ENCODE peak calls at places on chromosomes 4 and X, in five cellular contexts. E, I, V, K and Z are unnamed samples.

GRCh38 chr4:7978489-7978888 is 38.8 kb upstream of the AFAP1 start:
- DNase-seq in E (no peak), I (no peak), V (no peak), K (peak), Z (peak)

GRCh38 chr4:32840461-32841189 is 2120.5 kb downstream of the PCDH7 start:
- DNase-seq in E (no peak), I (no peak), V (no peak), K (no peak), Z (no peak)

GRCh38 chrX:115894087-115894486 is 276.5 kb upstream of the AGTR2 start:
- DNase-seq in E (peak), I (peak), V (no peak), K (peak), Z (peak)

GRCh38 chrX:37652589-37653271 is 32.9 kb upstream of the XK start:
- DNase-seq in E (no peak), I (no peak), V (no peak), K (no peak), Z (no peak)

GRCh38 chr4:100790838-100791615 is 273.2 kb upstream of the EMCN start:
- DNase-seq in E (no peak), I (no peak), V (no peak), K (no peak), Z (no peak)

GRCh38 chrX:151488677-151489076 is 74.8 kb upstream of the PASD1 start:
- DNase-seq in E (no peak), I (peak), V (no peak), K (peak), Z (no peak)

GRCh38 chrX:105167233-105167632 is 53.3 kb downstream of the TEX13A start:
- DNase-seq in E (no peak), I (no peak), V (no peak), K (no peak), Z (peak)

GRCh38 chr4:10056334-10057022 is 35.2 kb upstream of the SLC2A9 start:
- DNase-seq in E (no peak), I (no peak), V (no peak), K (no peak), Z (peak)

GRCh38 chr4:33954759-33955158 is 2289.6 kb downstream of the ARAP2 start:
- DNase-seq in E (no peak), I (no peak), V (no peak), K (no peak), Z (no peak)

GRCh38 chrX:42739771-42740170 is 38.2 kb downstream of the PPP1R2C start:
- DNase-seq in E (no peak), I (no peak), V (no peak), K (peak), Z (no peak)

GRCh38 chr4:124079174-124079780 is 633.3 kb downstream of the ANKRD50 start:
- DNase-seq in E (peak), I (no peak), V (peak), K (no peak), Z (no peak)

GRCh38 chrX:24025741-24026402 is 1.1 kb downstream of the KLHL15 start:
- DNase-seq in E (peak), I (peak), V (peak), K (peak), Z (peak)

GRCh38 chr4:172573899-172574298 is 594.7 kb upstream of the GALNT7 start:
- DNase-seq in E (no peak), I (no peak), V (peak), K (no peak), Z (no peak)

GRCh38 chr4:150722908-150723362 is 141.0 kb downstream of the MAB21L2 start:
- DNase-seq in E (no peak), I (peak), V (peak), K (peak), Z (peak)

GRCh38 chr4:145909773-145910172 is 28.9 kb downstream of the ZNF827 start:
- DNase-seq in E (no peak), I (no peak), V (no peak), K (peak), Z (no peak)

GRCh38 chr4:183448436-183448835 is 4.0 kb downstream of the CDKN2AIP start:
- DNase-seq in E (no peak), I (no peak), V (peak), K (no peak), Z (no peak)

GRCh38 chr4:183443609-183444148 is 757 bp upstream of the CDKN2AIP start:
- DNase-seq in E (peak), I (peak), V (no peak), K (peak), Z (peak)

GRCh38 chr4:183447646-183448045 is 3.2 kb downstream of the CDKN2AIP start:
- DNase-seq in E (no peak), I (no peak), V (no peak), K (no peak), Z (no peak)

GRCh38 chr4:183444149-183444952 is at the start of gene CDKN2AIP:
- DNase-seq in E (peak), I (peak), V (peak), K (peak), Z (peak)

GRCh38 chr4:183444953-183445543 is 612 bp downstream of the CDKN2AIP start:
- DNase-seq in E (no peak), I (no peak), V (no peak), K (peak), Z (peak)
- H2BK120ac ChIP-seq in E (no peak), I (no peak), V (no peak), K (no peak), Z (peak)

GRCh38 chr4:6671648-6672047 is 22.0 kb upstream of the S100P start:
- DNase-seq in E (no peak), I (no peak), V (no peak), K (no peak), Z (peak)

GRCh38 chr4:6674500-6675149 is 19.1 kb upstream of the S100P start:
- DNase-seq in E (peak), I (no peak), V (peak), K (peak), Z (no peak)

GRCh38 chr4:6672131-6672530 is 21.5 kb upstream of the S100P start:
- DNase-seq in E (no peak), I (no peak), V (no peak), K (no peak), Z (no peak)

GRCh38 chr4:6676722-6677558 is 16.7 kb upstream of the S100P start:
- DNase-seq in E (no peak), I (no peak), V (no peak), K (no peak), Z (no peak)

GRCh38 chr4:6673660-6674499 is 19.8 kb upstream of the S100P start:
- DNase-seq in E (peak), I (peak), V (peak), K (peak), Z (peak)
- H3K27ac ChIP-seq in E (peak), I (no peak), V (peak), K (peak), Z (peak)

GRCh38 chr4:56907489-56908205 is at the start of gene REST:
- DNase-seq in E (peak), I (peak), V (peak), K (peak), Z (peak)
- H2BK120ac ChIP-seq in E (no peak), I (no peak), V (peak), K (peak), Z (peak)

GRCh38 chr4:76473186-76473585 is 38.2 kb downstream of the SHROOM3 start:
- DNase-seq in E (no peak), I (no peak), V (no peak), K (no peak), Z (peak)

GRCh38 chr4:76476606-76477005 is 41.6 kb downstream of the SHROOM3 start:
- DNase-seq in E (no peak), I (no peak), V (peak), K (no peak), Z (peak)
- H3K27ac ChIP-seq in E (no peak), I (no peak), V (no peak), K (no peak), Z (no peak)

DNA sequence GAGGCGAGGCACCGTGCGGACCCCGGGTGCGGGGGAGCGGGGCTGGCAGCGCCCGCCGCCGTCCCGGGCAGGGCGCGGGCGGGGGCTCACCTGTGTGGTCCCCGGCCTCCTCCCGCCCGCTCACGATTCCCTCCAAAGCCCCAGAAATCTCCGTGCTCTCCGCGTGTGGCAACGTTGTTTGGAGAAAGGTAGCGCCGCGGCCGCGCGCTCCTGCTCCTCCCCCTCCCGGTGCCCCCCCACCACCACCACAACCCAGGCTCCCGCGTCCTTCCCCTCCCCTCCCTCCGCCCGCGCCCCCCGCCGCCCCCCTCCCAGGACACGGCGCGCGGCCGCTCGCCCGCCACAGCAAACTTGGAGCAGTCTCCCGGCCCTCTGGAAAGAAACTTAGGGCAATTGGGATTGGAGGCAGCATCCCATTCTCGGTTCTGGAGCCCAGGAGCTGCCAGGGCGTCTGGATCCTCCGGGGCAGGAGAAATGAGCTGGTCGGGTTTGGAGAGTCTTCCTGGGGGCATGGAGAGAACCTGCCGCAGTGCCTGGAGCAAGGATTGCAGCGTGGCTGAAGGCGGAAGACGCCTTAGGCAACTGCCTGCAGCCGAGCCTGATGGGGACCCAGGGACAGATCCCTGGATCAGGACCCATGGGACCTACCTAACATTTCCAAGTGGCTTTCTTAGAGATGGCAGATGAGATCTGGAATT is 854 bp downstream of the KLF3 start:
- DNase-seq in E (peak), I (peak), V (peak), K (peak), Z (peak)
- H2BK120ac ChIP-seq in E (peak), I (no peak), V (peak), K (peak), Z (peak)

GRCh38 chr4:108360857-108361820 is 192.4 kb upstream of the LEF1 start:
- DNase-seq in E (peak), I (peak), V (peak), K (peak), Z (peak)
- H3K27ac ChIP-seq in E (no peak), I (no peak), V (peak), K (peak), Z (peak)

GRCh38 chr4:54276633-54277426 is 47.7 kb downstream of the PDGFRA start:
- DNase-seq in E (no peak), I (peak), V (no peak), K (peak), Z (no peak)
- H2BK120ac ChIP-seq in E (no peak), I (no peak), V (no peak), K (no peak), Z (no peak)

GRCh38 chr4:85548841-85549240 is 73.9 kb downstream of the ARHGAP24 start:
- DNase-seq in E (no peak), I (no peak), V (peak), K (no peak), Z (no peak)
- H3K27ac ChIP-seq in E (no peak), I (no peak), V (no peak), K (no peak), Z (no peak)

GRCh38 chr4:182144621-182145359 is 98.4 kb upstream of the TENM3 start:
- DNase-seq in E (peak), I (peak), V (no peak), K (peak), Z (peak)

GRCh38 chr4:182147391-182147790 is 95.8 kb upstream of the TENM3 start:
- DNase-seq in E (no peak), I (no peak), V (no peak), K (no peak), Z (peak)

GRCh38 chr4:182143086-182143821 is 99.9 kb upstream of the TENM3 start:
- DNase-seq in E (peak), I (no peak), V (no peak), K (peak), Z (peak)

GRCh38 chr4:182143822-182144620 is 99.2 kb upstream of the TENM3 start:
- DNase-seq in E (peak), I (peak), V (peak), K (peak), Z (peak)

DNA sequence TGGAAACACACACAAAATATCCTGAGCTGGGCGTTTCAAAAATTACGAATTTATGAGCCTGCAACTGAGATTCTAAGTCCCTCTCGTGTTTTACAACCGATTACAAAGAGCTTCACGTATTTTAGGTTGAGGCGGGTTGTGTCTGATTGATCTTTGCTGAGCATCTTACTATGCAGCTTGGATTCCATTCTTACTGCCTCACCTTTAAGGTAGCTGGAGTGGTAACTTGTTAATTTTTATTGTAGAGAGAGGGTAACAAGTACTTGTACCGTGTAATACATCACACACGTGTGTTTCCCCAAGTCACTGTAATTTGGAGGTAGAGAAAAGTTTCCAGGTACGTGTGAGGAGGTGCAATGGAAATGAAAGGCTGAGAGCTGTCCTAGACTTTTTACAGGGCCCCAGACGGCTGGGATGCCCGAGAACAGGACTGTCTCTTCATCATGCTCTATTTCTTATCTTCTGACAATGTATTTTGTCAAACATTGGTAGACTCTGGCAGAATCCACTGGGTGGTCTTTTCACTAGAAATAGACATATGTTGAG is 97.8 kb upstream of the TENM3 start:
- DNase-seq in E (no peak), I (no peak), V (no peak), K (peak), Z (peak)
- H2BK120ac ChIP-seq in E (no peak), I (no peak), V (no peak), K (peak), Z (peak)

GRCh38 chr4:66837496-66837895 is 707.8 kb downstream of the CENPC start:
- DNase-seq in E (no peak), I (no peak), V (no peak), K (no peak), Z (no peak)
- H3K27ac ChIP-seq in E (no peak), I (no peak), V (no peak), K (no peak), Z (no peak)